ENCODE peak calls at places on chromosomes 4 and X, in six cellular contexts. D, R, Q, X, Y and O are unnamed samples.

GRCh38 chr4:125070869-125071268 is 243.9 kb upstream of the FAT4 start:
- DNase-seq in D (no peak), R (no peak), Q (no peak), X (no peak), Y (no peak), O (no peak)

GRCh38 chr4:24273148-24273547 is 311.2 kb downstream of the DHX15 start:
- DNase-seq in D (no peak), R (no peak), Q (no peak), X (no peak), Y (no peak), O (no peak)

GRCh38 chr4:845836-846251 is 19.9 kb upstream of the CPLX1 start:
- DNase-seq in D (no peak), R (no peak), Q (no peak), X (no peak), Y (no peak), O (no peak)

GRCh38 chr4:173318648-173319211 is 15.4 kb downstream of the HMGB2 start:
- DNase-seq in D (no peak), R (no peak), Q (peak), X (no peak), Y (peak), O (no peak)

GRCh38 chr4:66736593-66736992 is 808.7 kb downstream of the CENPC start:
- DNase-seq in D (no peak), R (no peak), Q (no peak), X (no peak), Y (no peak), O (no peak)

GRCh38 chr4:184722798-184723197 is 11.1 kb downstream of the CENPU start:
- DNase-seq in D (no peak), R (no peak), Q (no peak), X (no peak), Y (no peak), O (no peak)

GRCh38 chrX:125507119-125507518 is 187.4 kb downstream of the TEX13C start:
- DNase-seq in D (no peak), R (no peak), Q (no peak), X (no peak), Y (no peak), O (no peak)

GRCh38 chrX:1106478-1107210 is 105.8 kb downstream of the CRLF2 start:
- DNase-seq in D (no peak), R (no peak), Q (no peak), X (no peak), Y (no peak), O (no peak)

GRCh38 chrX:113470166-113470565 is 629.5 kb upstream of the AMOT start:
- DNase-seq in D (no peak), R (no peak), Q (no peak), X (no peak), Y (no peak), O (no peak)

GRCh38 chrX:25941559-25942250 is 196.4 kb upstream of the MAGEB18 start:
- DNase-seq in D (no peak), R (no peak), Q (no peak), X (no peak), Y (no peak), O (no peak)

GRCh38 chr4:152024881-152025280 is 264.1 kb upstream of the GATB start:
- DNase-seq in D (no peak), R (no peak), Q (no peak), X (no peak), Y (no peak), O (no peak)

GRCh38 chr4:151029537-151029936 is 14.5 kb upstream of the LRBA start:
- DNase-seq in D (no peak), R (no peak), Q (no peak), X (no peak), Y (no peak), O (no peak)

GRCh38 chrX:155534800-155535199 is 76.4 kb upstream of the F8A3 start:
- DNase-seq in D (no peak), R (no peak), Q (no peak), X (no peak), Y (no peak), O (no peak)

GRCh38 chr4:155900402-155900801 is 3.1 kb upstream of the TDO2 start:
- DNase-seq in D (no peak), R (no peak), Q (no peak), X (no peak), Y (no peak), O (no peak)

GRCh38 chr4:159504634-159505033 is 401.8 kb downstream of the RAPGEF2 start:
- DNase-seq in D (no peak), R (no peak), Q (no peak), X (no peak), Y (no peak), O (no peak)

GRCh38 chr4:3340038-3340702 is 47.3 kb downstream of the RGS12 start:
- DNase-seq in D (no peak), R (peak), Q (no peak), X (peak), Y (no peak), O (no peak)

GRCh38 chr4:5863461-5864113 is 29.3 kb downstream of the CRMP1 start:
- DNase-seq in D (no peak), R (no peak), Q (no peak), X (no peak), Y (no peak), O (no peak)

GRCh38 chr4:145580906-145581305 is 38.3 kb upstream of the MMAA start:
- DNase-seq in D (no peak), R (no peak), Q (no peak), X (no peak), Y (no peak), O (no peak)

GRCh38 chr4:18980516-18981233 is 959.1 kb upstream of the LCORL start:
- DNase-seq in D (peak), R (no peak), Q (no peak), X (no peak), Y (no peak), O (no peak)

GRCh38 chrX:148288451-148288850 is 212.0 kb upstream of the AFF2 start:
- DNase-seq in D (no peak), R (no peak), Q (no peak), X (no peak), Y (no peak), O (no peak)

GRCh38 chrX:153738056-153738605 is 13.5 kb downstream of the ABCD1 start:
- DNase-seq in D (no peak), R (peak), Q (no peak), X (no peak), Y (no peak), O (no peak)

GRCh38 chr4:76830612-76831474 is 67.1 kb downstream of the SOWAHB start:
- DNase-seq in D (no peak), R (no peak), Q (no peak), X (no peak), Y (no peak), O (peak)

GRCh38 chr4:72275381-72275780 is 243.6 kb downstream of the NPFFR2 start:
- DNase-seq in D (no peak), R (no peak), Q (no peak), X (no peak), Y (no peak), O (no peak)

GRCh38 chr4:140150886-140151699 is 2.9 kb downstream of the MAML3 start:
- DNase-seq in D (no peak), R (peak), Q (peak), X (peak), Y (peak), O (peak)

GRCh38 chrX:132508834-132509233 is 20.0 kb upstream of the MBNL3 start:
- DNase-seq in D (no peak), R (no peak), Q (no peak), X (no peak), Y (no peak), O (no peak)

DNA sequence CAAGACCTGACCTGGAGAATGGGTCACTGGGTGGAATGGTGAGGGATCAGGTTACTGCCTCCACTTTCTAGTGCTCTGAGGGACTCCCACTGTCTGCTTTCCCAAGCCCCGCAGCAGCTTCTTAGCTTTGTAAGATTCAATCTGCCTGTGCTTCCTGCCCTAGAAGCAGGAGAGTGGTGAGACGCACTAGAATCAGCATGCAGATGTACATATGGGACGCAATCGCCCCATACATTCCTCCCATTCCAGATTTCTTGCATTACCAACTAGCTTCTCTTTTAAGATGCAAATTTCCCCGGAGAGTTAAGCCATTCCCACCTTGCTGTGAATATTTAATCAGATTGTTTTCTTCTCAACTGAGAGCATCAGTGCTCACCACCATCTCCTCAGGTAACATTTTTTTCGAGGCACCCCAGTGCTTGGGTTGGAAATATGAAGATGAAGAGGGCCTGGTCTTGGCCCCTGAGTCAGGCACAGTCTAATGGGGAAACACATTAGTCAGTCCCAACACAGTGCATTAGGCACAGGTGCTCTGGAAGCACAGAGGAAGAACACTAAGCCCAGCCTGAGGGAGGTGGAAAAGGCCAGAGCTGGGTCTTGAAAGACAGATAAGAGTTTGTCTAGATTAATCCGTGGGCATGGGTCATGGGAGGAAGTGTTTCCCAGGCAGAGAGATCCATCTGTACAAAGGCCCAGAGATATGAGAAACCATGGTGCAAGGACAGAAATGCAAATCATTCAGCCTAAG is 66.7 kb upstream of the PRPS1 start:
- DNase-seq in D (no peak), R (no peak), Q (no peak), X (no peak), Y (no peak), O (no peak)
- TF ChIP-seq POLR2AphosphoS5 in D (no peak), R (no peak), Q (no peak), X (no peak), Y (no peak), O (no peak)

GRCh38 chr4:149160370-149160769 is 655.3 kb downstream of the IQCM start:
- DNase-seq in D (no peak), R (no peak), Q (no peak), X (no peak), Y (no peak), O (no peak)
- TF ChIP-seq EP300 in D (no peak), R (no peak), Q (no peak), X (no peak), Y (no peak), O (no peak)

GRCh38 chr4:8195431-8195830 is 3.7 kb upstream of the SH3TC1 start:
- DNase-seq in D (no peak), R (no peak), Q (no peak), X (no peak), Y (no peak), O (no peak)

GRCh38 chr4:8191136-8191747 is 7.8 kb upstream of the SH3TC1 start:
- DNase-seq in D (peak), R (no peak), Q (peak), X (peak), Y (no peak), O (peak)

GRCh38 chr4:8194306-8195242 is 4.5 kb upstream of the SH3TC1 start:
- DNase-seq in D (no peak), R (no peak), Q (no peak), X (no peak), Y (no peak), O (no peak)

GRCh38 chr4:8195841-8196460 is 3.1 kb upstream of the SH3TC1 start:
- DNase-seq in D (no peak), R (no peak), Q (no peak), X (no peak), Y (no peak), O (peak)

GRCh38 chr4:8192748-8193738 is 6.0 kb upstream of the SH3TC1 start:
- DNase-seq in D (peak), R (no peak), Q (no peak), X (no peak), Y (peak), O (peak)
- TF ChIP-seq POLR2AphosphoS5 in D (no peak), R (no peak), Q (no peak), X (no peak), Y (no peak), O (no peak)

GRCh38 chr4:70839537-70840093 is at the start of gene GRSF1:
- DNase-seq in D (peak), R (peak), Q (peak), X (peak), Y (peak), O (peak)
- TF ChIP-seq EP300 in D (no peak), R (no peak), Q (no peak), X (no peak), Y (no peak), O (no peak)

GRCh38 chr4:94680131-94680862 is 77.5 kb upstream of the BMPR1B start:
- DNase-seq in D (no peak), R (no peak), Q (no peak), X (no peak), Y (peak), O (no peak)
- TF ChIP-seq POLR2AphosphoS5 in D (no peak), R (no peak), Q (no peak), X (no peak), Y (no peak), O (no peak)

DNA sequence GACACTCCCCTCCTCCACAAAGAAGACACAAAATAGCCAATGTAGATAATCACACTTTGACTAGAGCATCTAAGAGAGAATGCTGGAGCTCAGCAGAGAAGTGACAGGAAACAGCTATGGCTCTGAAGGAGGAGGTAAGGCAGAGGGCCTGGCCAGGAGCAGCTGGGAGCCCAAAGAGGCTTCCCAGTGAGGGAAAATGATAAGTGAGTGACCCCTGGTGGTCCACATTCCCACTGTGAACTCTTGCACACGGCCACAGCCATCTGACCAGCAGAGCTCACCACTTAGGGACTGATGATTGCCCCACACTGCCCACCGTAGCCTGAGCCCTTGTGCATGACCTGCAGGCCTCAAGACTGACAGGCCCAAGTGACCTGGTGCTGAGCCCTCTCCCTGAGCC is 162.7 kb upstream of the GALNTL6 start:
- DNase-seq in D (no peak), R (no peak), Q (no peak), X (no peak), Y (peak), O (no peak)
- TF ChIP-seq EP300 in D (no peak), R (no peak), Q (no peak), X (no peak), Y (no peak), O (no peak)

GRCh38 chr4:102501635-102502382 is 650 bp downstream of the NFKB1 start:
- DNase-seq in D (peak), R (peak), Q (peak), X (peak), Y (peak), O (peak)
- TF ChIP-seq POLR2AphosphoS5 in D (peak), R (peak), Q (peak), X (peak), Y (no peak), O (peak)

GRCh38 chr4:30818541-30818940 is 98.4 kb downstream of the PCDH7 start:
- DNase-seq in D (no peak), R (no peak), Q (no peak), X (no peak), Y (no peak), O (no peak)

GRCh38 chr4:30821275-30821674 is 101.1 kb downstream of the PCDH7 start:
- DNase-seq in D (no peak), R (no peak), Q (no peak), X (no peak), Y (no peak), O (no peak)

GRCh38 chr4:30822911-30823529 is 102.9 kb downstream of the PCDH7 start:
- DNase-seq in D (no peak), R (no peak), Q (no peak), X (no peak), Y (no peak), O (no peak)

GRCh38 chr4:30825008-30825765 is 105.0 kb downstream of the PCDH7 start:
- DNase-seq in D (no peak), R (no peak), Q (no peak), X (no peak), Y (no peak), O (no peak)

GRCh38 chr4:30821891-30822612 is 101.9 kb downstream of the PCDH7 start:
- DNase-seq in D (no peak), R (no peak), Q (no peak), X (no peak), Y (peak), O (no peak)
- TF ChIP-seq EP300 in D (no peak), R (no peak), Q (no peak), X (no peak), Y (no peak), O (no peak)